ENCODE peak calls at places on chromosomes 11 and 22, in eight cellular contexts. W is HCT116, G is Panc1, Q is GM12878, Y is GM23338, S is BJ, I is ovary, C is colonic mucosa. P is an unnamed sample. For H3K27me3, the result is how much of the 10 kb centered on the place peaks cover.

GRCh38 chr11:116640641-116641402 is 132.0 kb downstream of the BUD13 start:
- DNase-seq in W (no peak), G (no peak), Q (no peak), Y (no peak), S (no peak), I (no peak), C (no peak), P (no peak)

GRCh38 chr11:59097113-59097708 is 9.8 kb upstream of the FAM111B start:
- DNase-seq in W (peak), G (no peak), Q (no peak), Y (peak), S (no peak), I (peak), C (peak), P (peak)

GRCh38 chr11:118209037-118209436 is 15.8 kb downstream of the JAML start:
- DNase-seq in W (no peak), G (no peak), Q (no peak), Y (no peak), S (no peak), I (no peak), C (no peak), P (no peak)

GRCh38 chr11:134207538-134208239 is 16.1 kb downstream of the NCAPD3 start:
- DNase-seq in W (no peak), G (no peak), Q (no peak), Y (peak), S (no peak), I (peak), C (peak), P (no peak)

GRCh38 chr11:130707217-130707616 is 209.1 kb downstream of the SNX19 start:
- DNase-seq in W (no peak), G (no peak), Q (no peak), Y (no peak), S (no peak), I (no peak), C (no peak), P (no peak)

GRCh38 chr22:44701824-44702478 is at the start of gene PRR5:
- DNase-seq in W (peak), G (no peak), Q (no peak), Y (peak), S (peak), I (peak), C (peak), P (peak)

GRCh38 chr11:108754901-108755625 is 90.2 kb downstream of the DDX10 start:
- DNase-seq in W (no peak), G (no peak), Q (no peak), Y (no peak), S (peak), I (no peak), C (no peak), P (no peak)

GRCh38 chr22:38218661-38219331 is 17.0 kb downstream of the MAFF start:
- DNase-seq in W (peak), G (no peak), Q (no peak), Y (peak), S (peak), I (peak), C (peak), P (peak)

GRCh38 chr11:22169833-22170232 is 23.1 kb upstream of the ANO5 start:
- DNase-seq in W (no peak), G (no peak), Q (no peak), Y (peak), S (no peak), I (no peak), C (no peak), P (no peak)

GRCh38 chr22:50244420-50245213 is at the start of gene TUBGCP6:
- DNase-seq in W (peak), G (no peak), Q (peak), Y (peak), S (no peak), I (peak), C (peak), P (peak)

GRCh38 chr11:94753630-94754029 is 14.5 kb upstream of the AMOTL1 start:
- DNase-seq in W (no peak), G (no peak), Q (no peak), Y (no peak), S (no peak), I (no peak), C (no peak), P (no peak)

GRCh38 chr11:94754819-94755218 is 13.3 kb upstream of the AMOTL1 start:
- DNase-seq in W (no peak), G (no peak), Q (no peak), Y (no peak), S (no peak), I (no peak), C (no peak), P (no peak)

GRCh38 chr11:94757037-94757681 is 11.0 kb upstream of the AMOTL1 start:
- DNase-seq in W (no peak), G (no peak), Q (no peak), Y (no peak), S (no peak), I (no peak), C (no peak), P (no peak)

GRCh38 chr11:94754335-94754734 is 13.8 kb upstream of the AMOTL1 start:
- DNase-seq in W (no peak), G (no peak), Q (no peak), Y (no peak), S (no peak), I (no peak), C (no peak), P (no peak)

DNA sequence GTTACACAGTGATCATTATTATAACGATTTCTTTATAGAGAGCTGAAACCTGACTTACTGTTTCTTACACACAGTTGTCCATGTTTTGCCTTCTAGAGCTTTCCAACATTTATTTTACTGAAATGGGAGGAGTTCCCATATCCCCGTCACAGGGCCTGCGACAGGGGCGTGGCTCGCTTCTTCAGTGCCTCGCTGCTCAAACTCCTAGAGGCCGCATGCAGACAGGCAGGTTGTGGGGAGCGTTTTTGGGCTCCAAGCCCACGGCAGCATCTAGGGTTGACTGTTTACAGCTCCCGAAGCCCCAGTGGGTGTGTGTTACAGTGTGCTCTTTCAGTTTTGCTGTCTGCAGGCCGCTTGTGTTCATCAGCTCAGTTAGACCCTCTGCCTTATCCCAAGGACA is 12.7 kb upstream of the AMOTL1 start:
- DNase-seq in W (no peak), G (no peak), Q (no peak), Y (no peak), S (no peak), I (no peak), C (no peak), P (no peak)
- TF ChIP-seq CTCF in W (no peak), G (no peak), Q (no peak), Y (no peak), S (no peak), I (no peak), C (no peak), P (no peak)

GRCh38 chr11:129694966-129695365 is 120.7 kb upstream of the TMEM45B start:
- DNase-seq in W (no peak), G (no peak), Q (no peak), Y (no peak), S (no peak), I (no peak), C (no peak), P (no peak)
- H3K4me3 ChIP-seq in W (no peak), G (no peak), Q (no peak), Y (no peak), S (no peak), I (no peak), C (no peak), P (no peak)

GRCh38 chr11:105790841-105791240 is 181.0 kb downstream of the GRIA4 start:
- DNase-seq in W (no peak), G (no peak), Q (no peak), Y (no peak), S (no peak), I (no peak), C (no peak), P (no peak)
- H3K27me3 ChIP-seq in W (under half), G (under half), Q (under half), Y (under half), S (under half), I (under half), C (under half), P (under half)

DNA sequence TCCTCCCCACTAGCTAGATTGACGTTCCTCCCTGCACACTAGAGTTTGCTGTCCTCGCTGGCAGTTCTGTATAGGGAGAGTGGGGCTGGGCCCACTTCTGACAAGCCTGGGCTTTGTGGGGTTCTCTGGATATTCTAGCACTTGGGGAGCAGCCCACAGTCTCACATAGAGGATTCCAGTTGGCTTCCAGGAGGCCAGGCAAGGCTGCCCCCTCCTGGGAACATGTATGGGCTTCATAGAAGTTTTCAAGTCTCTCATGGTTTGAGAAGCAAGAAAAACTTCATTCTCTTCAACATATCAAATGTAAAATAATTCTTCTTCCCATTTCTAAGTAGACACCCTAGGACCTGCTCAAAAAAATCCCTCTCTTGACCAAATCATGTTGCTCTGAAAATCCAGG is 87.5 kb downstream of the NAV2 start:
- DNase-seq in W (no peak), G (no peak), Q (no peak), Y (peak), S (no peak), I (no peak), C (no peak), P (no peak)
- TF ChIP-seq CTCF in W (peak), G (peak), Q (peak), Y (peak), S (peak), I (no peak), C (no peak), P (peak)

DNA sequence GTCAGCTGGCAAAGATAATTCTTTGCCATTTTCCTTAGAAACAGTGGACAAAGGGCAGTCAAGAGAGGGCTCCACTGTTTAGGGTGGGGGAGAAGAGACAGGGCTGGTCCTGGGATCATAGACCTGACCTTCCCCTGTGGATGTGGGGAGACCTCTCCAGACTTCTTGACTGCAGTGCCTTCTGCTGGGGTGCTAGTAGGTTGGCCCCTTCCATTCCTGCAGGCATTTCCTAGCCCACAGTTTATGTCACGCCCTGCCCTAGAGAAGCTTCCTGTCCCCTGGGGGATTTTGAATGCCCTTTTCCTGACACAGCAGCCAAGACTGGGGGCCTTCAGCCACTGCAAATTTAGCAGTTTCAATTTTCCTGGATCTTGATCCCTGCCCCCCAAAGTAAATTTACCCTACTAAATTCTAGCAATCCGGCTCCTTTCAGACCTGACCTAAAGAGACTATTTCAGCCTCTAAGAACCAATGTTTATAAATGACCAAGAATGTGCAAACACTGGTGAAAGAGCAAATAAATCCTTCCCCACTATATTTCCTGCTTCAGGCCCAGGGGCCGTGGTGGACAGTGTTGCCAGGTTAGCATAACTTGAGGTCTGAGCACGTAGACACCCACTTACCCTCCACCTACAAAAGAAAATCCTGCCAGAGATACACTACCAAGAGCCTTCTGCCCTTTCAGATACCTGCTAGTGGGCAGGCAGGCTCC is 58.4 kb downstream of the PPFIBP2 start:
- DNase-seq in W (no peak), G (no peak), Q (no peak), Y (peak), S (no peak), I (no peak), C (no peak), P (no peak)
- H3K4me3 ChIP-seq in W (no peak), G (no peak), Q (no peak), Y (no peak), S (no peak), I (no peak), C (no peak), P (no peak)

P was measured in GM06990.